ENCODE peak calls at places on chromosomes 2 and 18, in seven cellular contexts. P is HS-5, Z is foreskin fibroblast, C is ELR, B is Daoy, S is kidney glomerular epithelial cell, J is body of pancreas. A is an unnamed sample.

GRCh38 chr18:28176674-28176932 is 327 bp downstream of the CDH2 start:
- DNase-seq in P (no peak), Z (no peak), C (no peak), B (no peak), S (no peak), J (no peak), A (no peak)

GRCh38 chr2:231188506-231189170 is 9.8 kb upstream of the ARMC9 start:
- DNase-seq in P (no peak), Z (no peak), C (no peak), B (no peak), S (no peak), J (no peak), A (no peak)

GRCh38 chr2:41136966-41137494 is 685.1 kb upstream of the SLC8A1 start:
- DNase-seq in P (no peak), Z (peak), C (peak), B (no peak), S (no peak), J (no peak), A (peak)

GRCh38 chr2:102789349-102790085 is 27.7 kb downstream of the TMEM182 start:
- DNase-seq in P (no peak), Z (no peak), C (no peak), B (no peak), S (no peak), J (no peak), A (no peak)

GRCh38 chr2:16584094-16584493 is 81.5 kb downstream of the CYRIA start:
- DNase-seq in P (no peak), Z (no peak), C (no peak), B (no peak), S (no peak), J (no peak), A (no peak)

GRCh38 chr18:62713651-62714247 is 1.6 kb upstream of the PHLPP1 start:
- DNase-seq in P (no peak), Z (no peak), C (no peak), B (no peak), S (no peak), J (peak), A (no peak)

GRCh38 chr2:174337337-174338154 is 2.8 kb downstream of the SP9 start:
- DNase-seq in P (no peak), Z (peak), C (peak), B (peak), S (no peak), J (no peak), A (no peak)

GRCh38 chr2:32986480-32986879 is 39.7 kb downstream of the LTBP1 start:
- DNase-seq in P (no peak), Z (no peak), C (no peak), B (no peak), S (no peak), J (no peak), A (no peak)

GRCh38 chr2:226122067-226122466 is 677.6 kb downstream of the IRS1 start:
- DNase-seq in P (no peak), Z (no peak), C (no peak), B (no peak), S (no peak), J (no peak), A (no peak)